ENCODE peak calls at places on chromosome 10, in five cellular contexts. R, I, K, X and S are unnamed samples.

GRCh38 chr10:114995468-114995867 is 57.5 kb downstream of the TRUB1 start:
- DNase-seq in I (no peak), X (no peak), K (peak; percentile 59), R (no peak), S (no peak)

GRCh38 chr10:74683067-74683466 is 143.3 kb upstream of the KAT6B start:
- DNase-seq in X (no peak), K (no peak), I (no peak), R (no peak), S (no peak)

GRCh38 chr10:84076540-84077195 is 62.6 kb upstream of the GHITM start:
- DNase-seq in X (no peak), R (peak; percentile 29), I (no peak), K (peak; percentile 25), S (no peak)

GRCh38 chr10:72337039-72337629 is 17.6 kb downstream of the DNAJB12 start:
- DNase-seq in I (peak; percentile 69), R (peak; percentile 88), X (peak; percentile 72), K (no peak), S (no peak)

GRCh38 chr10:112389147-112389822 is 15.4 kb downstream of the ACSL5 start:
- DNase-seq in K (peak; percentile 26), R (peak; percentile 35), I (peak; percentile 62), X (peak; percentile 85), S (no peak)

GRCh38 chr10:114767101-114767588 is 54.4 kb upstream of the FHIP2A start:
- DNase-seq in I (peak; percentile 49), K (peak; percentile 65), R (no peak), X (peak; percentile 65), S (no peak)

GRCh38 chr10:16717617-16718395 is 99.4 kb downstream of the RSU1 start:
- DNase-seq in X (no peak), R (no peak), K (peak; percentile 77), I (no peak), S (no peak)

GRCh38 chr10:123462760-123463159 is 203.4 kb upstream of the GPR26 start:
- DNase-seq in R (no peak), K (no peak), X (no peak), I (no peak), S (no peak)

GRCh38 chr10:80275756-80276155 is 13.7 kb downstream of the MAT1A start:
- DNase-seq in I (no peak), R (no peak), K (no peak), X (no peak), S (no peak)

GRCh38 chr10:125231116-125231812 is 70.9 kb upstream of the CTBP2 start:
- DNase-seq in K (peak; percentile 96), I (peak; percentile 84), R (peak; percentile 64), X (no peak), S (peak; percentile 89)

GRCh38 chr10:86775056-86775858 is 18.8 kb downstream of the BMPR1A start:
- DNase-seq in K (no peak), X (no peak), R (peak; percentile 46), I (peak; percentile 36), S (no peak)

GRCh38 chr10:49654036-49654693 is 25.3 kb upstream of the C10orf53 start:
- DNase-seq in K (no peak), X (no peak), R (no peak), I (no peak), S (no peak)

GRCh38 chr10:68576118-68576517 is 16.0 kb downstream of the TET1 start:
- DNase-seq in I (no peak), X (no peak), K (no peak), R (no peak), S (no peak)

GRCh38 chr10:131584286-131584685 is 272.8 kb upstream of the TCERG1L start:
- DNase-seq in R (no peak), K (no peak), I (no peak), X (no peak), S (no peak)

GRCh38 chr10:69976795-69977546 is 75.7 kb upstream of the MACROH2A2 start:
- DNase-seq in K (no peak), R (no peak), X (no peak), I (peak; percentile 21), S (no peak)

GRCh38 chr10:125929613-125930012 is 33.2 kb downstream of the FANK1 start:
- DNase-seq in I (no peak), K (no peak), X (no peak), R (peak; percentile 13), S (no peak)

GRCh38 chr10:65793738-65794425 is 1132.0 kb upstream of the LRRTM3 start:
- DNase-seq in K (no peak), X (no peak), R (no peak), I (peak; percentile 57), S (no peak)

GRCh38 chr10:26697922-26698608 is 564 bp downstream of the PDSS1 start:
- DNase-seq in R (no peak), K (no peak), I (peak; percentile 14), X (peak; percentile 10), S (no peak)

DNA sequence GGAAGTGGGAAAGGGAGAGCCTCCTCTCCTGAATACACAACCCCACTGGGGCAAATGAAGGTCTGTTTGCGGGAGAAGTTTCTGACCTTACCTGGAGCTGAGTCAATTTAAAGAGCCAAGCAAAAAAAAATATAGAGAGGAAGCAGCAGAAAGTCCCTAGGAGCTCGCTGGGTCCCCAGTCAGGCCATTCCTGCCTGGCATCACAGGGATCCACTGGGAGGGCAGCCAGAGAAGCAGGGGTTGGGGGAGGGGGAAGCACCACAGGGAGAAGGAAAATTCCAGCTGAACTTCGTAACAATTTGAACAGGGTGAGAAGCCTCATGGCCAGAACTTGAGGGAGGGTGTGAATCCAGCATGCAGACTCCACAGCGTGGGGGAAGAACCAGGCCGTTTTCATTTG is 298.7 kb downstream of the LRRTM3 start:
- DNase-seq in I (no peak), X (no peak), K (no peak), R (no peak), S (no peak)
- H3K4me2 ChIP-seq in I (no peak overlapping the region), X (no peak overlapping the region), K (no peak overlapping the region), R (no peak overlapping the region), S (no peak overlapping the region)

DNA sequence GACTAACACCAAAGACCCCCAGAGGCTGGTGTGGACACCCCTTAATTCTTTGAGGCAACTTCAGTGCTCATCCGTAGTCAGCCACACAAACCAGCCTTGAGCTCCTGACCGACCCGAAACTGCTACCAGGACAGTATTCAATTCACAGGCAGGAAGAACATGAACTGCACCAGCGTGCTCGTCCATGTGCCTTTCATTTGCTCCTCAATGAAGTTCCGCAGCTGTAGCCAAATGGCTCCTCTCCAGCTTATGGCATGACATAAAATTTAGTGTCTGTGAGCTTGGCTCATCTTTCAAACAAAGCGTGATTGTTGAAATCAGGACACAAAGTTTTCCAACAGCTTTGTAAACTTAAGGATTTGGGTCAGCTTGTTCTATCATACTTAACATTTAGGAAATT is 144.1 kb upstream of the FAM171A1 start:
- DNase-seq in K (no peak), I (no peak), R (peak; percentile 27), X (no peak), S (no peak)
- H2AFZ ChIP-seq in K (no peak overlapping the region), I (peak overlapping the region; percentile 52), R (no peak overlapping the region), X (no peak overlapping the region), S (no peak overlapping the region)

GRCh38 chr10:100729877-100730738 is 15.3 kb upstream of the PAX2 start:
- DNase-seq in K (no peak), I (no peak), R (no peak), X (no peak), S (no peak)
- H3K4me2 ChIP-seq in K (peak overlapping the region; percentile 79), I (peak overlapping the region; percentile 65), R (peak overlapping the region; percentile 73), X (no peak overlapping the region), S (peak overlapping the region; percentile 46)

GRCh38 chr10:35268323-35268722 is 68.0 kb upstream of the CCNY start:
- DNase-seq in K (no peak), R (no peak), I (no peak), X (no peak), S (no peak)
- H2AFZ ChIP-seq in K (no peak overlapping the region), R (no peak overlapping the region), I (no peak overlapping the region), X (no peak overlapping the region), S (no peak overlapping the region)

DNA sequence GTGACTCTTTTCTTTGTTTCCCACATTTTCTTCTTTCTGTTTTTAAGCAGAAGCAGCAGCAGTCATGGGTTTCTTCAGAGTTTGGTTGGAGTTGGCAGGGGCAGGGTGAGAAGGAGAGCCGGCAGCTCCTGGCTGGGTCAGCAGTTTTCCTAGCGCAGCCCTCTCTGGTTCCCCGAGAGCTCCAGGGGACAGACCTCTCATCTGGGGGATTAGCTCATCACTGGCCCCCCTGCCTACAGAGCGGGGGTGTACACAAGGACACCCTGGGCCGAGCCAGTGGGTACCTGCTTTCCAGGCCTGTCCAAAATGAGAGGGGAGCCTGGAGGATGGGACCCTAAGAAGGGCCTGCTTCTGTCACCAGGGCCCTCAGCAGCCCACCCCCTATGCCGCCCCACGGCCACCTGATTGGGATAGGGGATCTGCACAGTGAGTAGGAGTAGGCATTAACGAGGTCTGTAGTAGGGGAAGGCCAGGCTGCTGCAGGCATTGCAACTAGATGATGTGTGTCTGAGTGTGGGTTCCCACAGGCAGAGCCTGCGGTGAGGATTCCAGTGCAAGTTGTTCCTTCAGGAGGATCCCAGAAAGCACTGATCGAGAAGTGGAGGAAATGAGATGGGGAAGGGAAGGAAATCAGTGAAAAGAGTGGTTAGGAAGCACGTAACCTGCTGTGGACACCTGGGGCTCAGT is 122.9 kb upstream of the PPIF start:
- DNase-seq in X (no peak), R (no peak), K (no peak), I (no peak), S (no peak)
- H3K4me2 ChIP-seq in X (no peak overlapping the region), R (peak overlapping the region; percentile 19), K (no peak overlapping the region), I (no peak overlapping the region), S (no peak overlapping the region)